ENCODE peak calls at places on chromosomes 4 and X, in eight cellular contexts. One of them, this sample, is unnamed.

GRCh38 chr4:84451546-84451945 is 47.5 kb downstream of the NKX6-1 start:
- DNase-seq in PC-9: no peak
- DNase-seq in mammary epithelial cell: no peak
- DNase-seq in fibroblast of mammary gland: peak; percentile 27
- DNase-seq in CD8-positive, alpha-beta T cell: no peak
- DNase-seq in HFFc6: no peak
- DNase-seq in lung: no peak
- DNase-seq in esophagus squamous epithelium: no peak
- DNase-seq in this sample: no peak

GRCh38 chr4:96352051-96352517 is 512.2 kb downstream of the PDHA2 start:
- DNase-seq in HFFc6: no peak
- DNase-seq in PC-9: no peak
- DNase-seq in CD8-positive, alpha-beta T cell: no peak
- DNase-seq in fibroblast of mammary gland: peak; percentile 5
- DNase-seq in lung: no peak
- DNase-seq in mammary epithelial cell: peak; percentile 14
- DNase-seq in esophagus squamous epithelium: no peak
- DNase-seq in this sample: no peak

GRCh38 chrX:30309139-30309571 is at the start of gene NR0B1:
- DNase-seq in esophagus squamous epithelium: no peak
- DNase-seq in lung: no peak
- DNase-seq in fibroblast of mammary gland: no peak
- DNase-seq in CD8-positive, alpha-beta T cell: no peak
- DNase-seq in mammary epithelial cell: no peak
- DNase-seq in PC-9: peak; percentile 81
- DNase-seq in HFFc6: no peak
- DNase-seq in this sample: no peak

GRCh38 chrX:65668362-65669310 is 1.2 kb downstream of the MSN start:
- DNase-seq in esophagus squamous epithelium: peak; percentile 12
- DNase-seq in HFFc6: peak; percentile 73
- DNase-seq in CD8-positive, alpha-beta T cell: peak; percentile 8
- DNase-seq in lung: peak; percentile 71
- DNase-seq in PC-9: peak; percentile 63
- DNase-seq in fibroblast of mammary gland: peak; percentile 81
- DNase-seq in mammary epithelial cell: peak; percentile 78
- DNase-seq in this sample: no peak

GRCh38 chr4:4332529-4332928 is 42.5 kb downstream of the ZBTB49 start:
- DNase-seq in fibroblast of mammary gland: no peak
- DNase-seq in CD8-positive, alpha-beta T cell: no peak
- DNase-seq in HFFc6: no peak
- DNase-seq in PC-9: no peak
- DNase-seq in lung: no peak
- DNase-seq in mammary epithelial cell: no peak
- DNase-seq in esophagus squamous epithelium: no peak
- DNase-seq in this sample: no peak

GRCh38 chr4:94603170-94603747 is 151.5 kb downstream of the PDLIM5 start:
- DNase-seq in HFFc6: peak; percentile 61
- DNase-seq in CD8-positive, alpha-beta T cell: no peak
- DNase-seq in esophagus squamous epithelium: no peak
- DNase-seq in PC-9: no peak
- DNase-seq in fibroblast of mammary gland: peak; percentile 90
- DNase-seq in lung: peak; percentile 39
- DNase-seq in mammary epithelial cell: peak; percentile 20
- DNase-seq in this sample: no peak

GRCh38 chrX:101206471-101206870 is 13.1 kb upstream of the DRP2 start:
- DNase-seq in mammary epithelial cell: peak; percentile 32
- DNase-seq in HFFc6: peak; percentile 20
- DNase-seq in fibroblast of mammary gland: peak; percentile 64
- DNase-seq in PC-9: no peak
- DNase-seq in lung: no peak
- DNase-seq in esophagus squamous epithelium: no peak
- DNase-seq in CD8-positive, alpha-beta T cell: no peak
- DNase-seq in this sample: no peak

GRCh38 chrX:39195156-39195555 is 393.9 kb downstream of the MID1IP1 start:
- DNase-seq in fibroblast of mammary gland: no peak
- DNase-seq in HFFc6: no peak
- DNase-seq in esophagus squamous epithelium: no peak
- DNase-seq in lung: no peak
- DNase-seq in mammary epithelial cell: no peak
- DNase-seq in CD8-positive, alpha-beta T cell: no peak
- DNase-seq in PC-9: no peak
- DNase-seq in this sample: no peak

GRCh38 chr4:38560763-38561558 is 103.0 kb upstream of the KLF3 start:
- DNase-seq in mammary epithelial cell: peak; percentile 72
- DNase-seq in fibroblast of mammary gland: no peak
- DNase-seq in CD8-positive, alpha-beta T cell: no peak
- DNase-seq in esophagus squamous epithelium: no peak
- DNase-seq in HFFc6: no peak
- DNase-seq in PC-9: no peak
- DNase-seq in lung: no peak
- DNase-seq in this sample: no peak

GRCh38 chrX:93422693-93423092 is 250.7 kb downstream of the NAP1L3 start:
- DNase-seq in lung: no peak
- DNase-seq in HFFc6: no peak
- DNase-seq in PC-9: no peak
- DNase-seq in fibroblast of mammary gland: peak; percentile 14
- DNase-seq in esophagus squamous epithelium: no peak
- DNase-seq in CD8-positive, alpha-beta T cell: no peak
- DNase-seq in mammary epithelial cell: peak; percentile 2
- DNase-seq in this sample: no peak

GRCh38 chr4:6379787-6380745 is 92.3 kb downstream of the PPP2R2C start:
- DNase-seq in lung: no peak
- DNase-seq in PC-9: no peak
- DNase-seq in fibroblast of mammary gland: no peak
- DNase-seq in mammary epithelial cell: no peak
- DNase-seq in HFFc6: no peak
- DNase-seq in esophagus squamous epithelium: no peak
- DNase-seq in CD8-positive, alpha-beta T cell: no peak
- DNase-seq in this sample: no peak

GRCh38 chrX:13387656-13388421 is 68.0 kb upstream of the ATXN3L start:
- DNase-seq in CD8-positive, alpha-beta T cell: no peak
- DNase-seq in mammary epithelial cell: peak; percentile 58
- DNase-seq in PC-9: no peak
- DNase-seq in HFFc6: peak; percentile 26
- DNase-seq in fibroblast of mammary gland: peak; percentile 62
- DNase-seq in lung: no peak
- DNase-seq in esophagus squamous epithelium: no peak
- DNase-seq in this sample: no peak

GRCh38 chrX:136626237-136626636 is 21.7 kb upstream of the CD40LG start:
- DNase-seq in esophagus squamous epithelium: no peak
- DNase-seq in CD8-positive, alpha-beta T cell: no peak
- DNase-seq in lung: no peak
- DNase-seq in mammary epithelial cell: no peak
- DNase-seq in PC-9: no peak
- DNase-seq in HFFc6: no peak
- DNase-seq in fibroblast of mammary gland: no peak
- DNase-seq in this sample: no peak

DNA sequence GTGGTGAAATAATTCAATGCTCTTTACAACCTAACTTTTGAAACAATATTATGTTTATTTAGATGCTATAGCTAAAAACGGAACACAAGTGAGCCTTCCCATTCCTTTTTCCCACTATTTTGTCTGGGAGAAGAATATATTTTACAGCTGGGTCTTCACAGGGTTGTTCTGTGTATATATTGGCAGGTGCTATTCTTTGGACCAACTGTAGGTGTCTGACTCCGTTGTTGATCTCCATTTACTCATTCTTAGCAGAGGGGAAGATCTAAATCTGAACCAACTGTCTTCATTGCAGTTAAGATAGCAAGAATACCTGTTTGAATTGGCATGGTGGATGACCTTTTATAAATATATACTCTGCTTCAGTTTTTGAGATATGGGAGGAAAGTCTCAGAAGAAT is 257.4 kb downstream of the CFAP299 start:
- DNase-seq in PC-9: no peak
- DNase-seq in HFFc6: no peak
- DNase-seq in CD8-positive, alpha-beta T cell: no peak
- DNase-seq in lung: no peak
- DNase-seq in mammary epithelial cell: no peak
- DNase-seq in fibroblast of mammary gland: no peak
- DNase-seq in esophagus squamous epithelium: no peak
- DNase-seq in this sample: no peak
- TF ChIP-seq CTCF in PC-9: no peak
- TF ChIP-seq CTCF in HFFc6: peak; percentile 45
- TF ChIP-seq CTCF in CD8-positive, alpha-beta T cell: no peak
- TF ChIP-seq CTCF in lung: no peak
- TF ChIP-seq CTCF in mammary epithelial cell: peak; percentile 16
- TF ChIP-seq CTCF in fibroblast of mammary gland: no peak
- TF ChIP-seq CTCF in esophagus squamous epithelium: no peak
- TF ChIP-seq CTCF in this sample: no peak

DNA sequence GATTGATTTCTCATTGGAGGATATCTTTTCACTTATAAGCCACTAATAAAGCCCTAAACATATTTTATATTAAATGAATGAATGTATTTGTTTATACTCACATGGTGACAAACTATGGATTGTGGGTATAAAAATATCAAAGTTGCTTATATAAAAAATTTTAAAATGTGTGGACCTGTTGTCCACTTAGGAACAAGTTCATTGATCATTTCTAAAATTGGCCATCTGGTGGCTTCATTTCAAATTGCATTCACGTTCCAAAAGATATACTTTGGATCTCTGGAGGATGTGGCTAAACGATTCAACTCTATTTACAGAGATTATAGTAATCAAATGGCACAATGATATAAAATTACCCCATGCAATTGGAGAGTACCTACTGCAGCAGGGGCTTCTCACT is 32.5 kb downstream of the FSTL5 start:
- DNase-seq in PC-9: no peak
- DNase-seq in HFFc6: no peak
- DNase-seq in CD8-positive, alpha-beta T cell: no peak
- DNase-seq in lung: no peak
- DNase-seq in fibroblast of mammary gland: no peak
- DNase-seq in esophagus squamous epithelium: no peak
- DNase-seq in mammary epithelial cell: peak; percentile 2
- DNase-seq in this sample: no peak
- TF ChIP-seq CTCF in PC-9: peak; percentile 49
- TF ChIP-seq CTCF in HFFc6: no peak
- TF ChIP-seq CTCF in CD8-positive, alpha-beta T cell: no peak
- TF ChIP-seq CTCF in lung: no peak
- TF ChIP-seq CTCF in fibroblast of mammary gland: no peak
- TF ChIP-seq CTCF in esophagus squamous epithelium: no peak
- TF ChIP-seq CTCF in mammary epithelial cell: peak; percentile 32
- TF ChIP-seq CTCF in this sample: no peak

GRCh38 chrX:1592128-1592862 is 891 bp downstream of the AKAP17A start:
- DNase-seq in PC-9: peak; percentile 43
- DNase-seq in HFFc6: no peak
- DNase-seq in mammary epithelial cell: peak; percentile 43
- DNase-seq in fibroblast of mammary gland: peak; percentile 24
- DNase-seq in CD8-positive, alpha-beta T cell: no peak
- DNase-seq in esophagus squamous epithelium: no peak
- DNase-seq in lung: no peak
- DNase-seq in this sample: no peak

GRCh38 chrX:1591863-1592127 is 391 bp downstream of the AKAP17A start:
- DNase-seq in esophagus squamous epithelium: no peak
- DNase-seq in lung: no peak
- DNase-seq in mammary epithelial cell: no peak
- DNase-seq in PC-9: no peak
- DNase-seq in CD8-positive, alpha-beta T cell: no peak
- DNase-seq in fibroblast of mammary gland: no peak
- DNase-seq in HFFc6: no peak
- DNase-seq in this sample: no peak

GRCh38 chrX:1589356-1590130 is 1.9 kb upstream of the AKAP17A start:
- DNase-seq in fibroblast of mammary gland: no peak
- DNase-seq in lung: peak; percentile 24
- DNase-seq in PC-9: no peak
- DNase-seq in esophagus squamous epithelium: no peak
- DNase-seq in HFFc6: no peak
- DNase-seq in CD8-positive, alpha-beta T cell: no peak
- DNase-seq in mammary epithelial cell: no peak
- DNase-seq in this sample: no peak

GRCh38 chrX:1592863-1593201 is 1.4 kb downstream of the AKAP17A start:
- DNase-seq in esophagus squamous epithelium: no peak
- DNase-seq in CD8-positive, alpha-beta T cell: no peak
- DNase-seq in HFFc6: no peak
- DNase-seq in lung: no peak
- DNase-seq in PC-9: no peak
- DNase-seq in mammary epithelial cell: no peak
- DNase-seq in fibroblast of mammary gland: no peak
- DNase-seq in this sample: no peak

GRCh38 chrX:1591102-1591862 is at the start of gene AKAP17A:
- DNase-seq in HFFc6: peak; percentile 88
- DNase-seq in PC-9: peak; percentile 95
- DNase-seq in esophagus squamous epithelium: peak; percentile 66
- DNase-seq in lung: peak; percentile 96
- DNase-seq in fibroblast of mammary gland: peak; percentile 88
- DNase-seq in CD8-positive, alpha-beta T cell: peak; percentile 96
- DNase-seq in mammary epithelial cell: peak; percentile 87
- DNase-seq in this sample: peak; percentile 79
- TF ChIP-seq CTCF in HFFc6: no peak
- TF ChIP-seq CTCF in PC-9: no peak
- TF ChIP-seq CTCF in esophagus squamous epithelium: peak; percentile 11
- TF ChIP-seq CTCF in lung: no peak
- TF ChIP-seq CTCF in fibroblast of mammary gland: no peak
- TF ChIP-seq CTCF in CD8-positive, alpha-beta T cell: no peak
- TF ChIP-seq CTCF in mammary epithelial cell: no peak
- TF ChIP-seq CTCF in this sample: no peak

GRCh38 chrX:22665818-22666217 is 333.9 kb upstream of the DDX53 start:
- DNase-seq in fibroblast of mammary gland: no peak
- DNase-seq in HFFc6: no peak
- DNase-seq in CD8-positive, alpha-beta T cell: no peak
- DNase-seq in esophagus squamous epithelium: no peak
- DNase-seq in lung: no peak
- DNase-seq in mammary epithelial cell: no peak
- DNase-seq in PC-9: no peak
- DNase-seq in this sample: no peak

GRCh38 chrX:22660756-22661155 is 339.0 kb upstream of the DDX53 start:
- DNase-seq in PC-9: no peak
- DNase-seq in HFFc6: no peak
- DNase-seq in lung: no peak
- DNase-seq in CD8-positive, alpha-beta T cell: no peak
- DNase-seq in esophagus squamous epithelium: no peak
- DNase-seq in mammary epithelial cell: no peak
- DNase-seq in fibroblast of mammary gland: peak; percentile 4
- DNase-seq in this sample: no peak

GRCh38 chrX:22662776-22663175 is 337.0 kb upstream of the DDX53 start:
- DNase-seq in esophagus squamous epithelium: no peak
- DNase-seq in mammary epithelial cell: peak; percentile 42
- DNase-seq in CD8-positive, alpha-beta T cell: no peak
- DNase-seq in fibroblast of mammary gland: no peak
- DNase-seq in lung: no peak
- DNase-seq in HFFc6: no peak
- DNase-seq in PC-9: no peak
- DNase-seq in this sample: no peak

GRCh38 chrX:22664826-22665225 is 334.9 kb upstream of the DDX53 start:
- DNase-seq in HFFc6: no peak
- DNase-seq in CD8-positive, alpha-beta T cell: no peak
- DNase-seq in fibroblast of mammary gland: no peak
- DNase-seq in lung: no peak
- DNase-seq in mammary epithelial cell: no peak
- DNase-seq in PC-9: no peak
- DNase-seq in esophagus squamous epithelium: no peak
- DNase-seq in this sample: no peak

DNA sequence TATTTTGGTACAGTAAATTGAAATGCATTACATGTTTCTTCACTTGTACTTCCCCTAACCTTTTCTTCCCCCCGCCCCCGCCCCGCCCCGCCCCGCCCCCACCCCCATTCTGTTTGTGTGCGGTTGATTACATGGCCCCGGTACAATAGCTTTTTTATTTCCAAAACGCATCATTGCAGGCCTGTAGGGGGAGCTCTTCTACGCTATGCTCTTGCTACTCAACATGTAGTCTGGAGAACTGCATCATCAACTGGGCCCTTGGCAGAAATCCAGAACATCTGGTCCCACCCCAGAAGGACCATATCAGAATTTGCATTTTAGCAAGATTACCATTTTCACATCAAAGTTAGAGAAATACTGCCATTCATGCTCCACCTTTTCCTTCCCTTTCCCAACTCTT is 333.3 kb upstream of the DDX53 start:
- DNase-seq in HFFc6: no peak
- DNase-seq in lung: no peak
- DNase-seq in CD8-positive, alpha-beta T cell: no peak
- DNase-seq in fibroblast of mammary gland: peak; percentile 61
- DNase-seq in PC-9: no peak
- DNase-seq in esophagus squamous epithelium: no peak
- DNase-seq in mammary epithelial cell: peak; percentile 14
- DNase-seq in this sample: no peak
- TF ChIP-seq CTCF in HFFc6: peak; percentile 43
- TF ChIP-seq CTCF in lung: no peak
- TF ChIP-seq CTCF in CD8-positive, alpha-beta T cell: no peak
- TF ChIP-seq CTCF in fibroblast of mammary gland: peak; percentile 36
- TF ChIP-seq CTCF in PC-9: no peak
- TF ChIP-seq CTCF in esophagus squamous epithelium: no peak
- TF ChIP-seq CTCF in mammary epithelial cell: peak; percentile 30
- TF ChIP-seq CTCF in this sample: no peak

This sample was measured in omental fat pad.